ENCODE peak calls at places on chromosomes 13 and 19, in seven cellular contexts. One of them, this sample, is unnamed.

GRCh38 chr19:41621654-41622053 is 5.2 kb downstream of the CEACAM4 start:
- DNase-seq in pancreas: no peak
- DNase-seq in thoracic aorta: no peak
- DNase-seq in NB4: peak; percentile 53
- DNase-seq in astrocyte of the spinal cord: no peak
- DNase-seq in glutamatergic neuron: no peak
- DNase-seq in PC-3: no peak
- DNase-seq in this sample: no peak

GRCh38 chr19:48596679-48597465 is 9.7 kb upstream of the SPACA4 start:
- DNase-seq in astrocyte of the spinal cord: no peak
- DNase-seq in glutamatergic neuron: no peak
- DNase-seq in NB4: peak; percentile 54
- DNase-seq in pancreas: peak; percentile 50
- DNase-seq in thoracic aorta: no peak
- DNase-seq in PC-3: no peak
- DNase-seq in this sample: no peak

GRCh38 chr19:45123440-45123850 is 30.5 kb downstream of the PPP1R37 start:
- DNase-seq in thoracic aorta: no peak
- DNase-seq in glutamatergic neuron: no peak
- DNase-seq in PC-3: peak; percentile 86
- DNase-seq in pancreas: no peak
- DNase-seq in astrocyte of the spinal cord: no peak
- DNase-seq in NB4: no peak
- DNase-seq in this sample: no peak

GRCh38 chr13:34657716-34658115 is 284.4 kb upstream of the NBEA start:
- DNase-seq in NB4: no peak
- DNase-seq in PC-3: peak; percentile 87
- DNase-seq in astrocyte of the spinal cord: peak; percentile 54
- DNase-seq in pancreas: no peak
- DNase-seq in thoracic aorta: no peak
- DNase-seq in glutamatergic neuron: no peak
- DNase-seq in this sample: no peak

GRCh38 chr19:54207908-54208783 is 7.5 kb downstream of the RPS9 start:
- DNase-seq in PC-3: peak; percentile 35
- DNase-seq in NB4: peak; percentile 98
- DNase-seq in thoracic aorta: no peak
- DNase-seq in astrocyte of the spinal cord: peak; percentile 58
- DNase-seq in glutamatergic neuron: no peak
- DNase-seq in pancreas: peak; percentile 72
- DNase-seq in this sample: peak; percentile 53

GRCh38 chr13:36057041-36057440 is 74.1 kb downstream of the DCLK1 start:
- DNase-seq in glutamatergic neuron: no peak
- DNase-seq in thoracic aorta: no peak
- DNase-seq in pancreas: no peak
- DNase-seq in PC-3: peak; percentile 10
- DNase-seq in astrocyte of the spinal cord: no peak
- DNase-seq in NB4: peak; percentile 11
- DNase-seq in this sample: no peak

GRCh38 chr19:56114711-56115110 is 6.4 kb downstream of the ZNF787 start:
- DNase-seq in glutamatergic neuron: no peak
- DNase-seq in PC-3: no peak
- DNase-seq in astrocyte of the spinal cord: no peak
- DNase-seq in NB4: no peak
- DNase-seq in pancreas: no peak
- DNase-seq in thoracic aorta: no peak
- DNase-seq in this sample: no peak

GRCh38 chr19:36775768-36776167 is 3.2 kb upstream of the ZNF850 start:
- DNase-seq in astrocyte of the spinal cord: no peak
- DNase-seq in PC-3: no peak
- DNase-seq in thoracic aorta: no peak
- DNase-seq in glutamatergic neuron: no peak
- DNase-seq in pancreas: peak; percentile 54
- DNase-seq in NB4: no peak
- DNase-seq in this sample: no peak

GRCh38 chr13:33111414-33112110 is 95.3 kb downstream of the KL start:
- DNase-seq in PC-3: no peak
- DNase-seq in glutamatergic neuron: no peak
- DNase-seq in astrocyte of the spinal cord: peak; percentile 64
- DNase-seq in pancreas: no peak
- DNase-seq in NB4: no peak
- DNase-seq in thoracic aorta: no peak
- DNase-seq in this sample: no peak

GRCh38 chr13:31008400-31009115 is 76.1 kb downstream of the TEX26 start:
- DNase-seq in NB4: peak; percentile 10
- DNase-seq in PC-3: no peak
- DNase-seq in astrocyte of the spinal cord: peak; percentile 42
- DNase-seq in glutamatergic neuron: no peak
- DNase-seq in pancreas: no peak
- DNase-seq in thoracic aorta: no peak
- DNase-seq in this sample: no peak

GRCh38 chr19:10086904-10087256 is 763 bp downstream of the SHFL start:
- DNase-seq in glutamatergic neuron: no peak
- DNase-seq in NB4: peak; percentile 62
- DNase-seq in PC-3: no peak
- DNase-seq in thoracic aorta: no peak
- DNase-seq in pancreas: peak; percentile 78
- DNase-seq in astrocyte of the spinal cord: no peak
- DNase-seq in this sample: no peak

GRCh38 chr19:35348909-35349611 is 1.4 kb downstream of the FFAR1 start:
- DNase-seq in astrocyte of the spinal cord: no peak
- DNase-seq in PC-3: no peak
- DNase-seq in pancreas: no peak
- DNase-seq in NB4: no peak
- DNase-seq in thoracic aorta: no peak
- DNase-seq in glutamatergic neuron: no peak
- DNase-seq in this sample: peak; percentile 5

GRCh38 chr13:79631260-79631659 is 150.3 kb downstream of the NDFIP2 start:
- DNase-seq in PC-3: peak; percentile 95
- DNase-seq in pancreas: no peak
- DNase-seq in astrocyte of the spinal cord: peak; percentile 78
- DNase-seq in glutamatergic neuron: no peak
- DNase-seq in NB4: peak; percentile 6
- DNase-seq in thoracic aorta: no peak
- DNase-seq in this sample: no peak

GRCh38 chr13:91126806-91127205 is 220.7 kb upstream of the MIR17HG start:
- DNase-seq in pancreas: no peak
- DNase-seq in NB4: no peak
- DNase-seq in PC-3: no peak
- DNase-seq in thoracic aorta: no peak
- DNase-seq in astrocyte of the spinal cord: no peak
- DNase-seq in glutamatergic neuron: no peak
- DNase-seq in this sample: no peak

GRCh38 chr19:40613669-40614594 is 12.8 kb downstream of the LTBP4 start:
- DNase-seq in glutamatergic neuron: peak; percentile 86
- DNase-seq in thoracic aorta: no peak
- DNase-seq in NB4: no peak
- DNase-seq in pancreas: peak; percentile 80
- DNase-seq in PC-3: no peak
- DNase-seq in astrocyte of the spinal cord: peak; percentile 90
- DNase-seq in this sample: no peak

GRCh38 chr19:48991823-48992570 is 1.1 kb downstream of the GYS1 start:
- DNase-seq in PC-3: peak; percentile 66
- DNase-seq in astrocyte of the spinal cord: peak; percentile 77
- DNase-seq in thoracic aorta: peak; percentile 68
- DNase-seq in pancreas: no peak
- DNase-seq in NB4: peak; percentile 62
- DNase-seq in glutamatergic neuron: no peak
- DNase-seq in this sample: peak; percentile 42

GRCh38 chr19:51788936-51789795 is 5.8 kb upstream of the FPR3 start:
- DNase-seq in pancreas: no peak
- DNase-seq in NB4: no peak
- DNase-seq in PC-3: peak; percentile 80
- DNase-seq in glutamatergic neuron: no peak
- DNase-seq in thoracic aorta: no peak
- DNase-seq in astrocyte of the spinal cord: no peak
- DNase-seq in this sample: no peak

GRCh38 chr13:21668665-21669599 is 1.9 kb upstream of the FGF9 start:
- DNase-seq in thoracic aorta: no peak
- DNase-seq in astrocyte of the spinal cord: peak; percentile 33
- DNase-seq in pancreas: peak; percentile 69
- DNase-seq in NB4: no peak
- DNase-seq in glutamatergic neuron: peak; percentile 56
- DNase-seq in PC-3: no peak
- DNase-seq in this sample: no peak

GRCh38 chr13:98416408-98416807 is 160.5 kb downstream of the STK24 start:
- DNase-seq in glutamatergic neuron: no peak
- DNase-seq in NB4: no peak
- DNase-seq in thoracic aorta: no peak
- DNase-seq in astrocyte of the spinal cord: no peak
- DNase-seq in PC-3: peak; percentile 92
- DNase-seq in pancreas: peak; percentile 93
- DNase-seq in this sample: no peak

GRCh38 chr13:98411013-98411412 is 165.9 kb downstream of the STK24 start:
- DNase-seq in glutamatergic neuron: no peak
- DNase-seq in thoracic aorta: no peak
- DNase-seq in NB4: no peak
- DNase-seq in PC-3: no peak
- DNase-seq in astrocyte of the spinal cord: no peak
- DNase-seq in pancreas: no peak
- DNase-seq in this sample: no peak

GRCh38 chr13:98411617-98412310 is 165.1 kb downstream of the STK24 start:
- DNase-seq in glutamatergic neuron: no peak
- DNase-seq in PC-3: no peak
- DNase-seq in astrocyte of the spinal cord: no peak
- DNase-seq in thoracic aorta: no peak
- DNase-seq in pancreas: no peak
- DNase-seq in NB4: peak; percentile 40
- DNase-seq in this sample: no peak

GRCh38 chr13:98415326-98416070 is 161.4 kb downstream of the STK24 start:
- DNase-seq in PC-3: no peak
- DNase-seq in pancreas: no peak
- DNase-seq in astrocyte of the spinal cord: no peak
- DNase-seq in glutamatergic neuron: no peak
- DNase-seq in NB4: no peak
- DNase-seq in thoracic aorta: no peak
- DNase-seq in this sample: no peak

GRCh38 chr13:98413796-98414195 is 163.1 kb downstream of the STK24 start:
- DNase-seq in astrocyte of the spinal cord: no peak
- DNase-seq in PC-3: no peak
- DNase-seq in thoracic aorta: no peak
- DNase-seq in glutamatergic neuron: no peak
- DNase-seq in pancreas: no peak
- DNase-seq in NB4: peak; percentile 11
- DNase-seq in this sample: no peak
- TF ChIP-seq CTCF in astrocyte of the spinal cord: no peak
- TF ChIP-seq CTCF in PC-3: peak; percentile 25
- TF ChIP-seq CTCF in thoracic aorta: no peak
- TF ChIP-seq CTCF in glutamatergic neuron: no peak
- TF ChIP-seq CTCF in pancreas: no peak
- TF ChIP-seq CTCF in NB4: peak; percentile 21
- TF ChIP-seq CTCF in this sample: no peak

DNA sequence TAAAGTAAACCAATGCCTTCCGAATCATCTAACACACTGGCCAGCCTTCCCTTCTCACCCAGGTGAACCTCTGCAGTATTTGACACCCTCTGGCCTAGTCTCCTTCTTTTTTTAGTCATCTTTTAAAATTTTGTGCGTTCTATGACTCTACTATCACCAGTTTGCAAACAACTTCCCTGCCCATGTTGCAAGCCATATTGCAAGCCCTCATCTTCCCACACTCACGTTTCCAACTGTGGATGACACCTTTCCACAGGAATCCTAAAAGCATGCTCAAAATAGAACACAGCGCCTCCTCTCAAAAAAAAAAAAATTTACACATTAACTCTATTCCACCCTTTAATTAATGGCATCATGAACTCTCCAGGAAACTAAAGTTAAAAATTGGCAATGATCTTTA is 440.1 kb downstream of the EFNB2 start:
- DNase-seq in thoracic aorta: no peak
- DNase-seq in glutamatergic neuron: no peak
- DNase-seq in astrocyte of the spinal cord: no peak
- DNase-seq in PC-3: no peak
- DNase-seq in NB4: no peak
- DNase-seq in pancreas: no peak
- DNase-seq in this sample: no peak
- TF ChIP-seq CTCF in thoracic aorta: no peak
- TF ChIP-seq CTCF in glutamatergic neuron: no peak
- TF ChIP-seq CTCF in astrocyte of the spinal cord: no peak
- TF ChIP-seq CTCF in PC-3: no peak
- TF ChIP-seq CTCF in NB4: no peak
- TF ChIP-seq CTCF in pancreas: no peak
- TF ChIP-seq CTCF in this sample: no peak

DNA sequence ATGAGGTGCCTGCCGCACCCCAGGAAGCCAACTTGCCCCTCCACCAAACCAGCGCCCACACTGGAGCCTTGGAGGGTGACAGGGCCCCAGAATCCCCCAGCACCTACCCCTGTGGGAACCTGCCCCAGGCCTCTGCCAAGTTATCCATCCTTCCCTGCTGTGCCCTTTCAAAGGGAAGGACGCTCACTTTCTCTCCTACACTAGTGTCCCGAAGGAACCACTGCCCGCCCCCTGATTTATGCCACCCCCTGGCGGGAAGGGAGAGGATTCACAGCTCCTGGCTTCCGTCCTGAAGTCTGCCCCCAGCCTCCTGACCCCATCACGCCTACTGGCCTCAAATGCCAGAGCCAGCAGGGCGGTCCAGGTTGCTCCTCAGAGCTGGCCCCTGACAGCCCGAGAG is 1.4 kb downstream of the EVI5L start:
- DNase-seq in PC-3: peak; percentile 76
- DNase-seq in NB4: peak; percentile 46
- DNase-seq in pancreas: no peak
- DNase-seq in thoracic aorta: no peak
- DNase-seq in glutamatergic neuron: peak; percentile 55
- DNase-seq in astrocyte of the spinal cord: no peak
- DNase-seq in this sample: no peak
- TF ChIP-seq CTCF in PC-3: peak; percentile 73
- TF ChIP-seq CTCF in NB4: peak; percentile 11
- TF ChIP-seq CTCF in pancreas: no peak
- TF ChIP-seq CTCF in thoracic aorta: no peak
- TF ChIP-seq CTCF in glutamatergic neuron: peak; percentile 47
- TF ChIP-seq CTCF in astrocyte of the spinal cord: peak; percentile 46
- TF ChIP-seq CTCF in this sample: no peak

DNA sequence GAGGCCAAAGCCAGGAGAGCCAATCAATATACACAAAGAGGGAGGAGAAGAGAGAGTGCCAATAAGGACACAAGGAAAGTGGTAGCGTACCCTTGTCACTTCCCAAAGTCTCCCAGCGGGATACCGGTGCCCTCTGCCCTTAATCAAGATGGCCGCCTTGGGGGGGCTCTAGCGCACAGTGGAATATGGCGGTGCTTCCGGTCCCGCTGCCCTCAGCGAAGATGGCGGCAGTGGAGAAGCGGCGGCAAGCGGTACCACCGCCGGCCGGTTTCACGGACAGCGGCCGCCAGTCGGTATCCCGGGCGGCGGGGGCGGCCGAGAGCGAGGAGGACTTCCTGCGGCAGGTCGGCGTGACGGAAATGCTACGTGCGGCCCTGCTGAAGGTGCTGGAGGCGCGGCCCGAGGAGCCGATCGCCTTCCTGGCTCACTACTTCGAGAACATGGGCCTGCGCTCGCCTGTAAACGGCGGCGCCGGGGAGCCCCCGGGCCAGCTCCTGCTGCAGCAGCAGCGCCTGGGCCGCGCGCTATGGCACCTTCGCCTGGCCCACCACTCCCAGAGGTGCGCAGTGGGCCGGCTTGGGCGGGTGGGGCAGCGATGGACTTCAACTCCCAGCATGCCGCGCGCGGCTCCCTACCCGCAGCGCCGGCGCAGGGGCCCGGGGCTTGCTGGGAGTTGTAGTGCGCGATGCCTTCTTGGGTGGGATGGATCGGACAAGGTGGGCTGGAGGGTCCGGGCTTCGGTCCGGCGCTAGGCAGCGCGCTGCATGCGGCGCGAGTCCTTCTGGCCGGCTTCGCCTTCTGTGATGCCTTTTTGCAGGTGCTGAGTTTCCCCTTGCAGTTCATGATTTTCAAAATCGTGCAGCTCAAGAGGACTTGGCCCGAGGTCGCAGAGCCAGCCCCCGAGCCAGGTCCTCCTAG is at the start of gene TPGS1:
- DNase-seq in pancreas: peak; percentile 97
- DNase-seq in astrocyte of the spinal cord: peak; percentile 75
- DNase-seq in PC-3: peak; percentile 67
- DNase-seq in glutamatergic neuron: peak; percentile 89
- DNase-seq in NB4: peak; percentile 96
- DNase-seq in thoracic aorta: no peak
- DNase-seq in this sample: peak; percentile 89
- TF ChIP-seq CTCF in pancreas: no peak
- TF ChIP-seq CTCF in astrocyte of the spinal cord: no peak
- TF ChIP-seq CTCF in PC-3: no peak
- TF ChIP-seq CTCF in glutamatergic neuron: no peak
- TF ChIP-seq CTCF in NB4: no peak
- TF ChIP-seq CTCF in thoracic aorta: no peak
- TF ChIP-seq CTCF in this sample: no peak

This sample was measured in omental fat pad.